ENCODE peak calls at places on chromosomes 13 and 19, in ten cellular contexts. W is neuronal stem cell; B is right cardiac atrium; Q is heart left ventricle; Y is uterus; N is H9; T is CD8-positive, alpha-beta memory T cell; Z is IMR-90; L is fibroblast of lung; K is upper lobe of right lung. H is an unnamed sample.

GRCh38 chr19:16957151-16957662 is 68.4 kb downstream of the F2RL3 start:
- DNase-seq in W (no peak), B (peak; percentile 18), Q (no peak), Y (no peak), N (no peak), T (no peak), Z (no peak), L (no peak), K (peak; percentile 78), H (no peak)

GRCh38 chr19:38229585-38230073 is 5.6 kb upstream of the DPF1 start:
- DNase-seq in W (peak; percentile 75), B (peak; percentile 67), Q (peak; percentile 83), Y (peak; percentile 54), N (peak; percentile 79), T (peak; percentile 61), Z (peak; percentile 91), L (peak; percentile 86), K (peak; percentile 76), H (no peak)

GRCh38 chr13:110713981-110714797 is 689 bp downstream of the ING1 start:
- DNase-seq in W (peak; percentile 38), B (peak; percentile 53), Q (peak; percentile 58), Y (peak; percentile 59), N (peak; percentile 42), T (peak; percentile 88), Z (peak; percentile 32), L (peak; percentile 52), K (peak; percentile 81), H (peak; percentile 92)

GRCh38 chr19:42250249-42250665 is 4.7 kb downstream of the ERF start:
- DNase-seq in W (no peak), B (peak; percentile 80), Q (peak; percentile 57), Y (no peak), N (no peak), T (no peak), Z (no peak), L (no peak), K (peak; percentile 66), H (peak; percentile 76)

GRCh38 chr13:114012141-114012540 is 38.3 kb upstream of the C13orf46 start:
- DNase-seq in W (no peak), B (no peak), Q (no peak), Y (no peak), N (no peak), T (no peak), Z (no peak), L (no peak), K (no peak), H (no peak)

GRCh38 chr13:51793570-51794273 is 10.2 kb downstream of the DHRS12 start:
- DNase-seq in W (no peak), B (no peak), Q (no peak), Y (no peak), N (no peak), T (no peak), Z (peak; percentile 91), L (peak; percentile 91), K (no peak), H (no peak)

GRCh38 chr19:39428309-39429112 is 7.2 kb downstream of the RPS16 start:
- DNase-seq in W (peak; percentile 72), B (peak; percentile 83), Q (peak; percentile 86), Y (peak; percentile 82), N (peak; percentile 93), T (no peak), Z (peak; percentile 96), L (peak; percentile 95), K (peak; percentile 78), H (peak; percentile 93)

GRCh38 chr19:31749231-31749630 is 400.0 kb upstream of the TSHZ3 start:
- DNase-seq in W (no peak), B (no peak), Q (no peak), Y (no peak), N (no peak), T (no peak), Z (no peak), L (no peak), K (no peak), H (no peak)

GRCh38 chr13:82688400-82688999 is 1193.8 kb downstream of the SLITRK1 start:
- DNase-seq in W (no peak), B (no peak), Q (no peak), Y (no peak), N (no peak), T (no peak), Z (peak; percentile 2), L (peak; percentile 3), K (no peak), H (no peak)

GRCh38 chr13:109157275-109157674 is 527.9 kb downstream of the MYO16 start:
- DNase-seq in W (no peak), B (no peak), Q (no peak), Y (no peak), N (peak; percentile 50), T (no peak), Z (no peak), L (no peak), K (no peak), H (no peak)
- H3K27ac ChIP-seq in W (no peak overlapping the region), B (no peak overlapping the region), Q (no peak overlapping the region), Y (no peak overlapping the region), N (no peak overlapping the region), T (no peak overlapping the region), Z (peak overlapping the region; percentile 11), L (peak overlapping the region; percentile 64), K (no peak overlapping the region), H (no peak overlapping the region)

GRCh38 chr13:33262554-33262953 is 23.0 kb downstream of the STARD13 start:
- DNase-seq in W (no peak), B (no peak), Q (no peak), Y (no peak), N (no peak), T (no peak), Z (no peak), L (no peak), K (no peak), H (no peak)
- H3K4me1 ChIP-seq in W (peaks cover 6% of the 10 kb centered on the region), B (peaks cover 35% of the 10 kb centered on the region), Q (peaks cover 19% of the 10 kb centered on the region), Y (peaks cover 5% of the 10 kb centered on the region), N (peaks cover 13% of the 10 kb centered on the region), T (no peaks in the 10 kb centered on the region), Z (peaks cover 52% of the 10 kb centered on the region), L (peaks cover 37% of the 10 kb centered on the region), K (peaks cover 77% of the 10 kb centered on the region), H (peaks cover 4% of the 10 kb centered on the region)

GRCh38 chr19:11535792-11536595 is 2.7 kb upstream of the CNN1 start:
- DNase-seq in W (peak; percentile 90), B (peak; percentile 93), Q (peak; percentile 94), Y (peak; percentile 94), N (peak; percentile 91), T (peak; percentile 86), Z (peak; percentile 88), L (peak; percentile 82), K (peak; percentile 94), H (peak; percentile 97)

GRCh38 chr19:11538232-11539036 is at the start of gene CNN1:
- DNase-seq in W (no peak), B (peak; percentile 83), Q (peak; percentile 85), Y (peak; percentile 94), N (peak; percentile 88), T (no peak), Z (peak; percentile 90), L (peak; percentile 95), K (no peak), H (peak; percentile 88)

GRCh38 chr19:11541238-11541637 is 2.6 kb downstream of the CNN1 start:
- DNase-seq in W (no peak), B (no peak), Q (no peak), Y (no peak), N (no peak), T (no peak), Z (no peak), L (no peak), K (no peak), H (no peak)

GRCh38 chr19:11540642-11541041 is 2.0 kb downstream of the CNN1 start:
- DNase-seq in W (no peak), B (no peak), Q (no peak), Y (peak; percentile 29), N (no peak), T (no peak), Z (no peak), L (no peak), K (no peak), H (no peak)

GRCh38 chr19:11539495-11540365 is 1.1 kb downstream of the CNN1 start:
- DNase-seq in W (no peak), B (peak; percentile 56), Q (peak; percentile 52), Y (peak; percentile 73), N (no peak), T (no peak), Z (peak; percentile 22), L (peak; percentile 56), K (no peak), H (no peak)
- H3K27ac ChIP-seq in W (no peak overlapping the region), B (peak overlapping the region; percentile 68), Q (peak overlapping the region; percentile 87), Y (peak overlapping the region; percentile 98), N (no peak overlapping the region), T (peak overlapping the region; percentile 57), Z (peak overlapping the region; percentile 91), L (no peak overlapping the region), K (no peak overlapping the region), H (peak overlapping the region; percentile 47)

GRCh38 chr13:29922281-29922821 is 71.9 kb upstream of the UBL3 start:
- DNase-seq in W (no peak), B (no peak), Q (no peak), Y (no peak), N (no peak), T (no peak), Z (peak; percentile 54), L (peak; percentile 66), K (no peak), H (no peak)

GRCh38 chr13:29922896-29923295 is 72.5 kb upstream of the UBL3 start:
- DNase-seq in W (no peak), B (no peak), Q (no peak), Y (no peak), N (no peak), T (no peak), Z (peak; percentile 71), L (peak; percentile 87), K (no peak), H (no peak)

GRCh38 chr13:29924951-29925350 is 74.5 kb upstream of the UBL3 start:
- DNase-seq in W (no peak), B (no peak), Q (no peak), Y (no peak), N (no peak), T (no peak), Z (no peak), L (no peak), K (no peak), H (no peak)

GRCh38 chr13:29924482-29924884 is 74.1 kb upstream of the UBL3 start:
- DNase-seq in W (no peak), B (no peak), Q (no peak), Y (no peak), N (no peak), T (no peak), Z (peak; percentile 86), L (peak; percentile 89), K (no peak), H (no peak)

DNA sequence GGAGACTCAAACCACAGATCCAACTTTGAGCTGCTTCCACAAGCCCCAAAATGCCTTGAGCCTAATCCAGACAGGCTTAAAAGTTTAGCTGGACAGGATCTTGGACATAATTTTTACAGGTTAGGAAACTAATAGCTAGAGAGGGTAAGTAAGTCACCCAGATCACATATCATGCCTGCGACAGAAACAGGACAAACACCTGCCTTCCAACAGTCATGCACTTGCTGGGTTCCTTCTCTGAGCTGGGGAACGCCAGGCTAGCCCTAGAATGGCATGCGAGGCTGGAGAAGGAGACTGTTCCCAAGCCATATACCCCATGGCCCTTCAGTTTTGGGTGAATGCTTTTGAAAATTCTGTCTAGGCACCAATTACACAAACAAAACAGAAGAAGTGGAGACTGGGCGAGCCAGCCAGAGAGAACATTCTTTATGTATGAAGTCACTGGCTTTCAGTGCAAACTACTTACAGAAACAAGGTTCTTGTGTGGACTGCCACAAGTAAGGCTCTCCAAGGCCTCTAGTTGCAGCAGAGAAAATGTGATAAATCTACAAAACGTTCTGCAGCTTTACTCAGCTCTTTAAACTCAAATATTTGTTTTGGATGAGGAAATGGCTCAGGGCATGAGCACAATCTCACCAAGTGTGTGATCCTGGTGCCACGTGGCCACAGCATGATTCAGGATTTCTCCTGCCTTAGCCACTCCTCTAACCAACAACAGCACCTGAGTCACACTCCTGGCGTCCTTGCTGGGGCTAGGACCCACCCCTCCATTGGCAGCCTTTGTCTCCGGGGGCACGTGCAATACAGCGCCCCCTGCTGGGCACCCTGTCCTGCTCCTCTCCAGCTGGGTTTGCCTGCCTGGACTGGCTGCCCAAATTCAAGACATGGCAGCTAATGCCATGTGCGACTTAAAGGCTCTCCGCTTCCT is 73.4 kb upstream of the UBL3 start:
- DNase-seq in W (no peak), B (peak; percentile 84), Q (peak; percentile 79), Y (peak; percentile 82), N (peak; percentile 90), T (peak; percentile 74), Z (peak; percentile 99), L (peak; percentile 99), K (peak; percentile 91), H (peak; percentile 93)
- H3K4me1 ChIP-seq in W (peaks cover 19% of the 10 kb centered on the region), B (peaks cover 8% of the 10 kb centered on the region), Q (no peaks in the 10 kb centered on the region), Y (peaks cover 6% of the 10 kb centered on the region), N (no peaks in the 10 kb centered on the region), T (peaks cover 5% of the 10 kb centered on the region), Z (peaks cover 27% of the 10 kb centered on the region), L (peaks cover 25% of the 10 kb centered on the region), K (peaks cover 29% of the 10 kb centered on the region), H (peaks cover 12% of the 10 kb centered on the region)